ENCODE peak calls at places on chromosomes 5 and 9, in ten cellular contexts. E, Y, M, L, O, G, N, A, Q and J are unnamed samples.

GRCh38 chr5:15664961-15665360 is 165.0 kb downstream of the FBXL7 start:
- DNase-seq in E (no peak), Y (no peak), M (no peak), L (no peak), O (no peak), G (peak; percentile 45), N (no peak), A (no peak), Q (no peak), J (no peak)

GRCh38 chr5:143041461-143041860 is 271.3 kb downstream of the ARHGAP26 start:
- DNase-seq in E (no peak), Y (no peak), M (no peak), L (no peak), O (peak; percentile 37), G (no peak), N (no peak), A (no peak), Q (no peak), J (no peak)

GRCh38 chr5:124824637-124825158 is 78.3 kb upstream of the ZNF608 start:
- DNase-seq in E (no peak), Y (peak; percentile 18), M (no peak), L (no peak), O (no peak), G (peak; percentile 85), N (no peak), A (peak; percentile 96), Q (peak; percentile 43), J (no peak)

GRCh38 chr5:18944771-18945170 is 1043.2 kb downstream of the CDH18 start:
- DNase-seq in E (no peak), Y (no peak), M (no peak), L (no peak), O (no peak), G (no peak), N (no peak), A (no peak), Q (no peak), J (no peak)

GRCh38 chr5:135497971-135498661 is 37.6 kb downstream of the NEUROG1 start:
- DNase-seq in E (no peak), Y (no peak), M (no peak), L (no peak), O (no peak), G (no peak), N (no peak), A (no peak), Q (no peak), J (no peak)

GRCh38 chr9:121107041-121107440 is 32.3 kb downstream of the CNTRL start:
- DNase-seq in E (no peak), Y (no peak), M (peak; percentile 31), L (no peak), O (no peak), G (no peak), N (no peak), A (peak; percentile 23), Q (no peak), J (peak; percentile 5)

GRCh38 chr5:134394932-134395331 is 16.7 kb downstream of the CDKN2AIPNL start:
- DNase-seq in E (no peak), Y (no peak), M (peak; percentile 39), L (no peak), O (no peak), G (no peak), N (no peak), A (no peak), Q (no peak), J (no peak)

GRCh38 chr5:59917121-59917520 is 23.6 kb upstream of the PDE4D start:
- DNase-seq in E (no peak), Y (no peak), M (no peak), L (no peak), O (no peak), G (no peak), N (no peak), A (no peak), Q (no peak), J (no peak)

GRCh38 chr5:122312670-122312988 is 592 bp downstream of the SNCAIP start:
- DNase-seq in E (peak; percentile 8), Y (peak; percentile 23), M (peak; percentile 0), L (no peak), O (peak; percentile 64), G (peak; percentile 40), N (peak; percentile 21), A (peak; percentile 23), Q (no peak), J (no peak)

GRCh38 chr5:112024769-112025168 is 267.8 kb upstream of the NREP start:
- DNase-seq in E (no peak), Y (no peak), M (no peak), L (no peak), O (no peak), G (peak; percentile 64), N (no peak), A (no peak), Q (no peak), J (no peak)

GRCh38 chr9:107751522-107752235 is 262.1 kb upstream of the KLF4 start:
- DNase-seq in E (no peak), Y (no peak), M (peak; percentile 64), L (no peak), O (no peak), G (peak; percentile 83), N (no peak), A (peak; percentile 42), Q (peak; percentile 87), J (peak; percentile 75)

GRCh38 chr9:35349287-35349990 is 140.5 kb upstream of the RUSC2 start:
- DNase-seq in E (no peak), Y (no peak), M (no peak), L (no peak), O (no peak), G (peak; percentile 35), N (no peak), A (no peak), Q (no peak), J (no peak)

GRCh38 chr5:137575847-137576246 is 76.7 kb upstream of the SPOCK1 start:
- DNase-seq in E (no peak), Y (no peak), M (no peak), L (no peak), O (no peak), G (no peak), N (no peak), A (peak; percentile 59), Q (no peak), J (no peak)

GRCh38 chr5:147522435-147522834 is 12.6 kb upstream of the DPYSL3 start:
- DNase-seq in E (no peak), Y (peak; percentile 77), M (no peak), L (no peak), O (no peak), G (peak; percentile 83), N (no peak), A (peak; percentile 33), Q (no peak), J (no peak)

GRCh38 chr5:180631549-180632392 is 17.6 kb downstream of the FLT4 start:
- DNase-seq in E (no peak), Y (no peak), M (no peak), L (no peak), O (peak; percentile 52), G (no peak), N (no peak), A (no peak), Q (no peak), J (peak; percentile 64)

GRCh38 chr5:3220201-3220600 is 375.4 kb upstream of the IRX1 start:
- DNase-seq in E (no peak), Y (no peak), M (no peak), L (no peak), O (no peak), G (no peak), N (no peak), A (no peak), Q (no peak), J (no peak)

GRCh38 chr9:20512636-20513035 is 109.7 kb downstream of the MLLT3 start:
- DNase-seq in E (no peak), Y (no peak), M (no peak), L (no peak), O (no peak), G (peak; percentile 23), N (no peak), A (no peak), Q (peak; percentile 25), J (no peak)

GRCh38 chr5:62645223-62645622 is 66.6 kb downstream of the LRRC70 start:
- DNase-seq in E (no peak), Y (no peak), M (no peak), L (no peak), O (no peak), G (no peak), N (no peak), A (no peak), Q (no peak), J (no peak)

GRCh38 chr5:157612581-157612980 is 37.0 kb upstream of the ADAM19 start:
- DNase-seq in E (no peak), Y (no peak), M (no peak), L (no peak), O (no peak), G (no peak), N (no peak), A (no peak), Q (no peak), J (no peak)

GRCh38 chr5:62343428-62343827 is 37.4 kb downstream of the KIF2A start:
- DNase-seq in E (no peak), Y (no peak), M (no peak), L (no peak), O (no peak), G (peak; percentile 13), N (no peak), A (peak; percentile 13), Q (no peak), J (no peak)

GRCh38 chr5:5250758-5251157 is 110.6 kb downstream of the ADAMTS16 start:
- DNase-seq in E (no peak), Y (no peak), M (no peak), L (no peak), O (no peak), G (no peak), N (no peak), A (no peak), Q (no peak), J (no peak)

GRCh38 chr5:26578002-26578401 is 460.4 kb downstream of the CDH9 start:
- DNase-seq in E (no peak), Y (no peak), M (no peak), L (no peak), O (no peak), G (no peak), N (no peak), A (no peak), Q (no peak), J (no peak)

GRCh38 chr5:175717837-175718236 is 60.0 kb downstream of the HRH2 start:
- DNase-seq in E (no peak), Y (no peak), M (no peak), L (no peak), O (no peak), G (no peak), N (no peak), A (no peak), Q (no peak), J (no peak)

GRCh38 chr5:56176155-56176798 is 56.9 kb downstream of the ANKRD55 start:
- DNase-seq in E (no peak), Y (no peak), M (no peak), L (no peak), O (no peak), G (peak; percentile 76), N (no peak), A (peak; percentile 89), Q (no peak), J (no peak)

GRCh38 chr5:16788957-16789356 is 147.1 kb downstream of the MYO10 start:
- DNase-seq in E (no peak), Y (no peak), M (no peak), L (no peak), O (no peak), G (no peak), N (no peak), A (no peak), Q (no peak), J (no peak)

GRCh38 chr9:113158446-113158845 is 7.6 kb downstream of the SLC31A2 start:
- DNase-seq in E (no peak), Y (no peak), M (no peak), L (no peak), O (no peak), G (no peak), N (no peak), A (no peak), Q (no peak), J (no peak)

GRCh38 chr9:89137548-89138462 is 40.8 kb downstream of the SHC3 start:
- DNase-seq in E (no peak), Y (no peak), M (peak; percentile 91), L (no peak), O (no peak), G (peak; percentile 95), N (no peak), A (peak; percentile 98), Q (peak; percentile 4), J (no peak)

GRCh38 chr5:60287174-60287771 is 393.7 kb upstream of the PDE4D start:
- DNase-seq in E (no peak), Y (peak; percentile 42), M (peak; percentile 78), L (no peak), O (peak; percentile 32), G (peak; percentile 16), N (peak; percentile 12), A (peak; percentile 67), Q (peak; percentile 14), J (peak; percentile 76)